ENCODE peak calls at places on chromosome 21, in nine cellular contexts. I is activated T-helper 1 cell treated with anti-CD3 and anti-CD28 coated beads, Interleukin-2, amount 50 U/mL, for 16 hours; H is naive thymus-derived CD8-positive, alpha-beta T cell; B is SK-N-SH; P is NCI-H345; T is left ventricle myocardium superior; Z is neural crest cell; M is aorta; E is left ventricle myocardium inferior. Y is an unnamed sample.

GRCh38 chr21:44063151-44063912 is 43.9 kb upstream of the PWP2 start:
- DNase-seq in I (no peak), H (no peak), B (no peak), P (no peak), T (no peak), Z (no peak), M (no peak), E (no peak), Y (no peak)

GRCh38 chr21:28235169-28235892 is 757.3 kb downstream of the LTN1 start:
- DNase-seq in I (no peak), H (no peak), B (no peak), P (no peak), T (peak), Z (no peak), M (peak), E (peak), Y (no peak)

GRCh38 chr21:29295066-29295650 is 3.6 kb upstream of the BACH1 start:
- DNase-seq in I (no peak), H (peak), B (no peak), P (no peak), T (no peak), Z (no peak), M (no peak), E (no peak), Y (no peak)

GRCh38 chr21:15140321-15141019 is 75.7 kb upstream of the NRIP1 start:
- DNase-seq in I (no peak), H (no peak), B (no peak), P (no peak), T (no peak), Z (peak), M (no peak), E (no peak), Y (no peak)

GRCh38 chr21:16125274-16125673 is 395.5 kb downstream of the USP25 start:
- DNase-seq in I (no peak), H (no peak), B (peak), P (no peak), T (no peak), Z (no peak), M (no peak), E (no peak), Y (no peak)

GRCh38 chr21:46196733-46197132 is 12.5 kb upstream of the SPATC1L start:
- DNase-seq in I (no peak), H (no peak), B (peak), P (no peak), T (no peak), Z (no peak), M (peak), E (peak), Y (no peak)

GRCh38 chr21:42681296-42682206 is 28.1 kb downstream of the PDE9A start:
- DNase-seq in I (no peak), H (no peak), B (no peak), P (no peak), T (no peak), Z (no peak), M (peak), E (no peak), Y (peak)

GRCh38 chr21:42356680-42357079 is 5.9 kb upstream of the TFF2 start:
- DNase-seq in I (no peak), H (no peak), B (no peak), P (no peak), T (no peak), Z (no peak), M (no peak), E (no peak), Y (no peak)

GRCh38 chr21:29870814-29871213 is 69.0 kb downstream of the GRIK1 start:
- DNase-seq in I (no peak), H (no peak), B (no peak), P (no peak), T (no peak), Z (no peak), M (no peak), E (no peak), Y (no peak)

Y was measured in heart left ventricle.